ENCODE peak calls at places on chromosome 22, in four cellular contexts. T is A172, V is KG1, S is EH. Z is an unnamed sample.

GRCh38 chr22:39997939-39998726 is 3.4 kb downstream of the FAM83F start:
- DNase-seq in T (peak), V (no peak), S (peak), Z (no peak)

GRCh38 chr22:34502821-34503220 is 563.1 kb upstream of the ISX start:
- DNase-seq in T (no peak), V (no peak), S (no peak), Z (no peak)

GRCh38 chr22:22745225-22746060 is 101.0 kb downstream of the GGTLC2 start:
- DNase-seq in T (peak), V (peak), S (peak), Z (no peak)

GRCh38 chr22:32827061-32827602 is 25.6 kb downstream of the TIMP3 start:
- DNase-seq in T (no peak), V (no peak), S (no peak), Z (no peak)

GRCh38 chr22:20510811-20511577 is 3.6 kb downstream of the MED15 start:
- DNase-seq in T (no peak), V (no peak), S (no peak), Z (no peak)

GRCh38 chr22:37459211-37459610 is 27.0 kb downstream of the MFNG start:
- DNase-seq in T (no peak), V (no peak), S (no peak), Z (no peak)

GRCh38 chr22:25120093-25120561 is 79.5 kb upstream of the CRYBB3 start:
- DNase-seq in T (peak), V (no peak), S (no peak), Z (no peak)

GRCh38 chr22:21707677-21708076 is 27.9 kb downstream of the YPEL1 start:
- DNase-seq in T (no peak), V (no peak), S (no peak), Z (no peak)

GRCh38 chr22:22666307-22667091 is 22.1 kb downstream of the GGTLC2 start:
- DNase-seq in T (peak), V (no peak), S (peak), Z (no peak)

GRCh38 chr22:33831207-33831606 is 89.1 kb downstream of the LARGE1 start:
- DNase-seq in T (no peak), V (no peak), S (no peak), Z (no peak)

GRCh38 chr22:41908409-41909289 is 6.2 kb downstream of the SHISA8 start:
- DNase-seq in T (no peak), V (no peak), S (no peak), Z (no peak)

GRCh38 chr22:42863349-42863911 is 6.4 kb upstream of the ARFGAP3 start:
- DNase-seq in T (peak), V (peak), S (peak), Z (peak)

GRCh38 chr22:29578462-29578861 is 2.5 kb downstream of the NIPSNAP1 start:
- DNase-seq in T (no peak), V (no peak), S (no peak), Z (no peak)

GRCh38 chr22:19055801-19056200 is 66.4 kb downstream of the DGCR2 start:
- DNase-seq in T (no peak), V (no peak), S (no peak), Z (no peak)

Z was measured in GF-D8.